ENCODE peak calls at places on chromosomes 16 and 17, in four cellular contexts. F is IMR-90, W is Peyer's patch, A is heart left ventricle. C is an unnamed sample. For H3K27me3, the result is how much of the 10 kb centered on the place peaks cover.

GRCh38 chr17:1196946-1197345 is 17.2 kb upstream of the ABR start:
- DNase-seq in A (peak), F (no peak), W (no peak), C (no peak)

GRCh38 chr17:53818271-53818670 is 4.5 kb upstream of the KIF2B start:
- DNase-seq in A (no peak), W (no peak), F (no peak), C (no peak)

GRCh38 chr16:83835972-83836566 is 28.3 kb downstream of the HSBP1 start:
- DNase-seq in W (no peak), A (no peak), F (peak), C (no peak)

GRCh38 chr17:46194393-46195216 is 1.4 kb upstream of the KANSL1 start:
- DNase-seq in A (no peak), W (peak), F (peak), C (no peak)

GRCh38 chr17:31696703-31697325 is 162.2 kb downstream of the COPRS start:
- DNase-seq in A (no peak), F (no peak), W (no peak), C (no peak)

GRCh38 chr17:42891539-42892152 is 9.0 kb upstream of the G6PC1 start:
- DNase-seq in W (no peak), A (peak), F (peak), C (no peak)

GRCh38 chr17:41717408-41718286 is 5.5 kb downstream of the GAST start:
- DNase-seq in W (no peak), F (peak), A (no peak), C (no peak)

GRCh38 chr16:20243731-20244281 is 83.5 kb downstream of the GP2 start:
- DNase-seq in F (no peak), W (no peak), A (no peak), C (no peak)

GRCh38 chr17:6021011-6021400 is 49.2 kb upstream of the WSCD1 start:
- DNase-seq in A (no peak), F (no peak), W (no peak), C (no peak)

GRCh38 chr16:79419148-79419547 is 181.4 kb downstream of the MAF start:
- DNase-seq in A (no peak), W (no peak), F (no peak), C (no peak)

GRCh38 chr16:81478876-81479496 is 34.4 kb downstream of the CMIP start:
- DNase-seq in A (no peak), W (peak), F (no peak), C (peak)

GRCh38 chr16:53207810-53208752 is 153.3 kb downstream of the CHD9 start:
- DNase-seq in F (peak), W (no peak), A (no peak), C (no peak)

GRCh38 chr17:67215991-67216421 is 29.0 kb downstream of the HELZ start:
- DNase-seq in W (no peak), F (no peak), A (no peak), C (no peak)

GRCh38 chr17:79086609-79087427 is 12.2 kb downstream of the ENGASE start:
- DNase-seq in W (no peak), F (no peak), A (peak), C (no peak)

GRCh38 chr17:38958326-38958725 is 8.9 kb downstream of the FBXO47 start:
- DNase-seq in F (peak), W (no peak), A (no peak), C (no peak)

GRCh38 chr17:75695141-75695829 is 26.0 kb upstream of the ITGB4 start:
- DNase-seq in F (peak), A (no peak), W (no peak), C (no peak)

GRCh38 chr17:61393904-61394629 is 5.6 kb upstream of the TBX2 start:
- DNase-seq in F (peak), A (peak), W (no peak), C (no peak)

GRCh38 chr16:66004706-66005105 is 361.8 kb upstream of the CDH5 start:
- DNase-seq in A (no peak), W (no peak), F (peak), C (no peak)

GRCh38 chr17:11935734-11936406 is 61.4 kb downstream of the ZNF18 start:
- DNase-seq in W (no peak), F (peak), A (no peak), C (no peak)

GRCh38 chr17:18129041-18129502 is 20.5 kb downstream of the MYO15A start:
- DNase-seq in F (peak), W (no peak), A (no peak), C (no peak)

GRCh38 chr17:49996121-49996494 is 1.1 kb upstream of the DLX3 start:
- DNase-seq in A (no peak), F (no peak), W (no peak), C (no peak)

GRCh38 chr17:49996495-49997255 is 1.7 kb upstream of the DLX3 start:
- DNase-seq in A (no peak), W (peak), F (peak), C (no peak)

GRCh38 chr17:49993423-49994037 is 1.5 kb downstream of the DLX3 start:
- DNase-seq in W (peak), F (no peak), A (no peak), C (no peak)

GRCh38 chr17:49994085-49995054 is 654 bp downstream of the DLX3 start:
- DNase-seq in F (no peak), A (no peak), W (no peak), C (no peak)

GRCh38 chr17:49995055-49995738 is at the start of gene DLX3:
- DNase-seq in F (peak), W (peak), A (peak), C (no peak)
- TF ChIP-seq POLR2A in F (no peak), W (no peak), A (peak), C (peak)

DNA sequence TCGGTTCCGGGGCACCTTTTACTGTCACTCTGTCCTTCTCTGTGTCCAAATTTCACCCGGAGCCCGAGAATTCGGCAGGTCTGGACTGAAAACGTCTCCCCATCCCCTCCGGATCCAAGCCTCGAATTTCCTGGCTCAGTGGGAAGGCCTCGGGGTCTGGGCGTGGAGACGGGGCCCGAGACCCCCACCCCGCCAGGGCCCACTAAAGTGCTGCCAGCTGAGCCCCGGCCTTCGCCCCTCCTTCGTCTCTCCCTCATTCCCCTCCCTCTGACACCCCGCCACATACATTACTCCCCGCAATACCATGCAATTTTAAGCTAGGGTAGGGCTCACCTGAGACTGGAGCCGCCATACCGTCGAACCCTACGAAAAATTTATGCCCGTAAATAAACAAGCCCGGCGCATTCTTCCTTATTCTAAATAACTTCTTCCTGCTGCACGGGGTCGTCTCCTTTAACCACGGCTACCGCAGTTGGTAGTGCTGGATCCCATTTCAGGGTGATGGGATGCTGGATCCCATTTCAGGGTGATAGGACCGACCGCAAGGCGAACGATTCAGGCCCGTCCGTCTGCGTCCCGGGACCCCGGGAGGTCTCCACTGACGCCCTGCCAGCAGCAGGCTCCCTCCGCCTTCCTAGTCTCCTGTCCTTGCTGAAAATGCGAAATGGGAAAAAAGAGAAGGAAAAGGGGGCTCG is 4.4 kb upstream of the OR1F1 start:
- DNase-seq in F (no peak), A (no peak), W (no peak), C (no peak)
- H3K27me3 ChIP-seq in F (under half), A (half or more), W (under half), C (under half)

GRCh38 chr17:57866723-57867122 is 16.9 kb upstream of the MRPS23 start:
- DNase-seq in W (no peak), A (no peak), F (no peak), C (no peak)

GRCh38 chr17:57869599-57870282 is 19.9 kb upstream of the MRPS23 start:
- DNase-seq in F (peak), W (no peak), A (no peak), C (no peak)

GRCh38 chr17:57868775-57869598 is 19.1 kb upstream of the MRPS23 start:
- DNase-seq in W (no peak), A (no peak), F (no peak), C (no peak)

GRCh38 chr17:57867126-57867525 is 17.3 kb upstream of the MRPS23 start:
- DNase-seq in A (no peak), W (no peak), F (no peak), C (no peak)

DNA sequence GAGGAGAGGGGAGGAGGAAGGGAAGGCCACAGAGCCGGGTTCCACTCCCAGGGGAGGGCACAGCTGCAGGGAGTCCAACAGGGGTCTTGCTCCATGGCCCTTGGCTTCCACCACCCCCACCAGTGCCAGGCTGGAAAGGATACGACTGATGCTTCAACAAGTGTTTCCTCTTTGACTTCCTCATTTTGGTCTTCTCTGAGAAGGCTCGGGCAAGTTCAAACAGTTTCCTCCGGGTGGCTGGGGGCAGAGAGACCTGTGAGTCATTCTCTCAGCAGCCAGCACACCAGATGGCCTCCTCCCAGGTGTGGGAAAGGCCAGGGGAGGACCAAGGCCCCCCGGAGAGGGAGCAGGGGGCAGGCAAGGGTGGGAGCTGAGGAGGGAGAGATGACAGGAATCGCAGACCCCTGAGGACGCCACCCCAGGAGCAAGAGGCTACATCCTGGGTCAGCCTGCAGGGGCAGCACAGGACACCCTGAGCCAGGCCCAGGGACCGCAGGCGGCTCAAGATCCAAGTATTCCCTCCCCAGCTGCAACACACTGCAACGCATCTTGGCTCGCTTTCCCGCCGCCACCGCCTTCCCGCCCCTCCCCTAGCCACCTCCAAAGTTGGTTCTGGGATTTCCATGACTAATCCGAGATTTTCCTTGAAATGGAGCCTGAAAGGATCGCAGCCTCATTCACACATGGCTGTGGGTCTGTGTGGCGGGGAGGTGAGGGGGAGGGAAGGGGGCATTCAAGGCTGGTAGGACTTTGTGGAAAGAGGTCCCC is 18.3 kb upstream of the MRPS23 start:
- DNase-seq in F (peak), W (peak), A (peak), C (peak)
- TF ChIP-seq CTCF in F (peak), W (peak), A (peak), C (peak)

GRCh38 chr16:2879854-2880508 is 3.0 kb upstream of the FLYWCH2 start:
- DNase-seq in W (no peak), F (no peak), A (no peak), C (no peak)

GRCh38 chr16:2884041-2884451 is 1.0 kb downstream of the FLYWCH2 start:
- DNase-seq in W (no peak), A (no peak), F (no peak), C (no peak)

GRCh38 chr16:2882460-2883026 is 472 bp upstream of the FLYWCH2 start:
- DNase-seq in W (peak), A (peak), F (peak), C (peak)

GRCh38 chr16:2883027-2883846 is at the start of gene FLYWCH2:
- DNase-seq in F (peak), W (peak), A (peak), C (peak)
- TF ChIP-seq POLR2A in F (peak), W (peak), A (peak), C (peak)

DNA sequence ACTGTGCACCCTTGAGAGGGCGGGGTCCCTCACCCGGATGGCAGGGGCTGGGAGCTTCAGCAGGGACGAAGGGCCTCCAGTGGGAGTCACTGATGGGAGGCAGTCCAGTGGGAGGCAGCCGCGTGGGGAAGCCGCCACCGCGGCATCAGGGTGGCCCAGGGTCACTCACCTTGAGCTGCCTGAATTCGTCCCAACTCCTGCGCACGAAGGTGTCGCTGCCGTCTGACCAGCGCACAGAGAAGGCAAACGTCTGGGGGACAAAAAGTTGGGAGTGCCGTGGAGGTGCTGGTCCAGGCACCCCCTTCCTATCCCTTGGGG is 540 bp downstream of the NOXO1 start:
- DNase-seq in W (no peak), F (no peak), A (no peak), C (no peak)
- H3K27me3 ChIP-seq in W (under half), F (under half), A (under half), C (under half)

DNA sequence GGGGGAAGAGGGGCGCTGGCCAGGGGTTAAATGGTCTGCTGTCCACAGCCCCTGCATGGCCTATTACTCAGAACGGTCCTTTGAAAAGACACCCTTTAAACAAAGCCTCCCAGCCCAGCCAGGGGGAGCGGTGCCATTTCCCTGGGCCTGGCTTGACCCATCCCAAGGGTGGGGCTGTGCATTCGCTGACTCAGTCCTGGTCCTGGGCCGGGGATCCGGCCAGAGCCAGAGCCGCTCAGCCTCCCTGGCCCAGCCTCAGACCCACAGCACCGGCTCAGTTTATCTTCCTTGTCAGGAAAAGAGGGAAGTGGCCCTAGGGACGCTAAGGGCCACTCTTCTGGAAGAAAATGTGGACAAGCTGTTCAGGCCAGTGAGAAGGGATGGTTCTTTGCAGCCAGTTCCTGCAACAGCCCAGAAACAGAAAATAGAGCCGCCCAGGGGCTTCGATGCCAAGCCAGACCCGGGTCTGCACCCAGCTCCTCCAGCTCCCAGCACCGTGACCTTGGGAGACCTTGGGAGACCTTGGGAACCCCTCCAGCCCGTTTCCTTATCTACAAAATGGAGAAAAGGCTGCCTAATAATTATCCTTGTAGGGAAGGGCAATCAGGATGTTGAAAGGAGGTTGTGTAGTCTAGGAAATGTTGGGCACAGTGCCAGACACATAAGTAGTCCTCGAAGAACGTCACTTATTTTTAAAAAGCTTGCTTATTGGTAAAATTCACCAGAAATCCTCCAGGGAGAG is 82.5 kb downstream of the ZDHHC7 start:
- DNase-seq in F (peak), W (no peak), A (peak), C (no peak)
- TF ChIP-seq CTCF in F (no peak), W (no peak), A (no peak), C (no peak)

DNA sequence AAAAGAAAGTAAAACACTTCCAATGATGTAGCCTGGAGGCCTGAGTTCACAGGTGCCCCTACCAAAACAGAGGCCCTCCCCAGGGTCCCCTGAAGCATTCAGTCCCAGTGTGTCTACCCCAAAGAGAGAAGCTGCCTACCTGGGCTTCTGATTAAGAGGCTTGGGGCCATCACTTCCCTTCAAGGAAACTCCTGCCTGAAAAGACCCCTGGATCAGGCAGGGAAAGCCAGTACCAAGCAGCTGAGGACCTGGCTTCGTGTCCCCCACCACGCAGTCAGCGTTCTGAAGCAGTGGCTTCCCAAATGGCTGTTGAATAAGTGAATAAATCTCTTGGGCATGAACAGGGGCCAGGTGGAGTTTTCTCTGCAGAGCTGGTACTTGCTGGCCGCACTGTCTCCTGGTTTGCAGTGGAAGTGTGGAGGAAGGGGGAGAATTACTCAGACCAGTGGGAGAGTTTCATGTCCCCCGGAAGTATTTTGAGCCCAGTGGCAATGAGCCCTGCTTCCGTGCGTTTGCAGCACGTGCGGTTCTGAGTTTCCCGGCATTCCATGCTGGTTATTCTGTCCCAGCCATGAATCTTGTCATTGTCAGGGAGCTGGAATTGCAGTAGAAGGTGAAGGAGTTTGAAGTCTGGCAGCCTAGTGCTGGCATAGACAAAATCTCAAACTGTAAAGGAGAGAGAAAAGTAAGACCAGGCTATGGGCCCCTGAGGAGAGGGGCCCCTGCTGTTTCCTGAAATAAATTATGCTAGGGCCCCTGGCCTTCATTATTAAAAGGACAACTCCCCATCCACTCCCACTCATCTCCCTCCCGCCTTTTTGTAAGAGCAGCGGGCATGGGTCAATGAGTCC is 27.0 kb downstream of the RMI2 start:
- DNase-seq in F (no peak), A (no peak), W (no peak), C (no peak)
- TF ChIP-seq POLR2A in F (no peak), A (no peak), W (no peak), C (no peak)

DNA sequence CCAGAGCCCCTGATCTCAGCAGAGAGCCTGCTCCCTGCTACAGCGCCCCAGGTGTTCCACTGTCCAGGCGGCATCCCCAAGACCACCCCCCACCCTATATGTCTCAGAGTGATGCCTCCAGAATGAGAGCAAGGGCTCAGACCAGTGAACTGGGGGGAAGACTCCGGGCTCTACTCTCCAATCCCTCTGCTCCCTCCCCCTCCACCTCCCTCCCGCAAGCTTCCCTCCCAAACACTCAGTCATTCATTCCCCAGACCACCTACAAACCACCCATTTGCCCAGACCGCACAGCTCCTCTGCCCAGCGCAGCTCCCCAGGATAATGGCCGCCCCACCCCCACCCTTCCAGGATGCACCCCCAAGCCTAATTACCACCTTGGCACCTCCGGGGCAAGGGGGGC is 59.4 kb upstream of the TAC4 start:
- DNase-seq in W (no peak), A (no peak), F (no peak), C (no peak)
- H3K27me3 ChIP-seq in W (under half), A (half or more), F (half or more), C (under half)

GRCh38 chr16:55661842-55662479 is 6.2 kb downstream of the SLC6A2 start:
- DNase-seq in F (no peak), A (no peak), W (no peak), C (no peak)

GRCh38 chr16:55662641-55663040 is 6.9 kb downstream of the SLC6A2 start:
- DNase-seq in W (no peak), F (no peak), A (no peak), C (no peak)

GRCh38 chr16:55660776-55661175 is 5.0 kb downstream of the SLC6A2 start:
- DNase-seq in A (no peak), W (no peak), F (no peak), C (no peak)

GRCh38 chr16:55657616-55658015 is 1.8 kb downstream of the SLC6A2 start:
- DNase-seq in F (no peak), A (no peak), W (no peak), C (no peak)

GRCh38 chr16:55660026-55660425 is 4.2 kb downstream of the SLC6A2 start:
- DNase-seq in A (no peak), W (no peak), F (no peak), C (no peak)
- TF ChIP-seq CTCF in A (no peak), W (no peak), F (no peak), C (no peak)

GRCh38 chr17:81435636-81436293 is 40.5 kb downstream of the BAHCC1 start:
- DNase-seq in F (no peak), W (no peak), A (no peak), C (no peak)

GRCh38 chr17:81434681-81435417 is 39.6 kb downstream of the BAHCC1 start:
- DNase-seq in F (no peak), W (no peak), A (no peak), C (no peak)

GRCh38 chr17:81433656-81434055 is 38.4 kb downstream of the BAHCC1 start:
- DNase-seq in W (no peak), F (no peak), A (no peak), C (no peak)

GRCh38 chr17:81432873-81433451 is 37.7 kb downstream of the BAHCC1 start:
- DNase-seq in A (no peak), F (no peak), W (no peak), C (no peak)

GRCh38 chr17:81434079-81434478 is 38.8 kb downstream of the BAHCC1 start:
- DNase-seq in A (no peak), W (no peak), F (no peak), C (no peak)
- TF ChIP-seq POLR2A in A (no peak), W (no peak), F (no peak), C (no peak)